ENCODE peak calls at places on chromosome 1, in four cellular contexts. H is upper lobe of right lung, W is esophagus squamous epithelium, G is K562. Z is an unnamed sample. For H3K36me3, the result is how much of the 10 kb centered on the place peaks cover.

GRCh38 chr1:156898151-156898550 is 4.6 kb downstream of the PEAR1 start:
- DNase-seq in H (no peak), G (no peak), W (no peak), Z (no peak)

GRCh38 chr1:67540733-67541125 is 110.5 kb upstream of the SERBP1 start:
- DNase-seq in H (no peak), G (no peak), W (no peak), Z (no peak)

GRCh38 chr1:214445846-214446614 is 105.4 kb downstream of the PTPN14 start:
- DNase-seq in W (no peak), H (no peak), G (no peak), Z (peak)

GRCh38 chr1:9852410-9853301 is 28.9 kb upstream of the CLSTN1 start:
- DNase-seq in H (no peak), W (no peak), G (no peak), Z (no peak)

GRCh38 chr1:199546323-199546722 is 481.2 kb upstream of the NR5A2 start:
- DNase-seq in G (no peak), W (no peak), H (no peak), Z (no peak)

GRCh38 chr1:159957824-159958268 is 3.8 kb upstream of the SLAMF9 start:
- DNase-seq in G (peak), W (no peak), H (no peak), Z (no peak)

GRCh38 chr1:230977781-230978490 is 725 bp downstream of the TTC13 start:
- DNase-seq in G (peak), H (peak), W (no peak), Z (peak)

GRCh38 chr1:159860456-159860855 is 2.0 kb downstream of the VSIG8 start:
- DNase-seq in G (no peak), H (no peak), W (no peak), Z (no peak)

GRCh38 chr1:207420109-207420508 is 34.0 kb upstream of the CR2 start:
- DNase-seq in H (no peak), W (no peak), G (no peak), Z (no peak)

GRCh38 chr1:76240321-76240720 is 165.8 kb downstream of the ST6GALNAC3 start:
- DNase-seq in H (no peak), W (no peak), G (no peak), Z (no peak)

GRCh38 chr1:2530501-2531361 is 668 bp upstream of the HES5 start:
- DNase-seq in W (no peak), G (no peak), H (no peak), Z (no peak)

GRCh38 chr1:212959266-212960220 is 9.2 kb downstream of the VASH2 start:
- DNase-seq in H (no peak), G (no peak), W (no peak), Z (no peak)

GRCh38 chr1:243939167-243939848 is 89.3 kb upstream of the AKT3 start:
- DNase-seq in G (peak), H (no peak), W (no peak), Z (no peak)

GRCh38 chr1:109785446-109786106 is 21.9 kb upstream of the EPS8L3 start:
- DNase-seq in H (peak), G (no peak), W (no peak), Z (no peak)

GRCh38 chr1:91499904-91500755 is 521 bp upstream of the CDC7 start:
- DNase-seq in H (no peak), G (peak), W (no peak), Z (no peak)

GRCh38 chr1:216742625-216743024 is 19.4 kb upstream of the ESRRG start:
- DNase-seq in W (no peak), H (no peak), G (no peak), Z (peak)

GRCh38 chr1:68796888-68797287 is 300.0 kb upstream of the DEPDC1 start:
- DNase-seq in G (no peak), H (no peak), W (no peak), Z (no peak)

GRCh38 chr1:34083974-34084373 is 81.1 kb downstream of the CSMD2 start:
- DNase-seq in G (no peak), H (no peak), W (no peak), Z (no peak)

GRCh38 chr1:201383647-201384405 is 6.3 kb upstream of the TNNT2 start:
- DNase-seq in H (no peak), W (no peak), G (no peak), Z (no peak)

GRCh38 chr1:209853677-209854076 is 25.9 kb downstream of the UTP25 start:
- DNase-seq in W (no peak), H (no peak), G (no peak), Z (no peak)

GRCh38 chr1:51517361-51518032 is 1.6 kb downstream of the EPS15 start:
- DNase-seq in W (no peak), G (peak), H (no peak), Z (peak)

GRCh38 chr1:92874987-92875386 is 43.1 kb downstream of the RPL5 start:
- DNase-seq in H (no peak), W (no peak), G (no peak), Z (no peak)

GRCh38 chr1:31798433-31799195 is 17.2 kb downstream of the SPOCD1 start:
- DNase-seq in H (peak), W (no peak), G (no peak), Z (no peak)

GRCh38 chr1:52665173-52666020 is 32.4 kb downstream of the SHISAL2A start:
- DNase-seq in G (no peak), H (no peak), W (no peak), Z (no peak)

GRCh38 chr1:14996133-14997050 is 157.2 kb upstream of the TMEM51 start:
- DNase-seq in H (no peak), W (no peak), G (peak), Z (no peak)

GRCh38 chr1:184160236-184160635 is 108.7 kb downstream of the TSEN15 start:
- DNase-seq in H (no peak), G (no peak), W (no peak), Z (no peak)

GRCh38 chr1:205741681-205742080 is 8.3 kb downstream of the NUCKS1 start:
- DNase-seq in W (no peak), H (no peak), G (no peak), Z (no peak)

GRCh38 chr1:84785231-84785630 is 95.0 kb upstream of the SSX2IP start:
- DNase-seq in W (no peak), H (no peak), G (no peak), Z (no peak)

GRCh38 chr1:35573198-35573775 is at the start of gene TFAP2E:
- DNase-seq in G (no peak), H (peak), W (no peak), Z (no peak)

GRCh38 chr1:73034255-73034654 is 751.9 kb upstream of the NEGR1 start:
- DNase-seq in G (no peak), W (no peak), H (no peak), Z (no peak)

GRCh38 chr1:38724160-38725131 is 135.1 kb downstream of the RRAGC start:
- DNase-seq in H (no peak), W (no peak), G (peak), Z (no peak)

GRCh38 chr1:218673170-218673569 is 328.0 kb downstream of the TGFB2 start:
- DNase-seq in W (no peak), H (no peak), G (no peak), Z (no peak)

GRCh38 chr1:228765543-228765942 is 30.3 kb downstream of the RHOU start:
- DNase-seq in G (no peak), W (no peak), H (no peak), Z (no peak)

GRCh38 chr1:32431736-32432400 is 33.0 kb upstream of the ZBTB8B start:
- DNase-seq in H (no peak), W (no peak), G (no peak), Z (peak)

GRCh38 chr1:235642021-235642942 is 7.3 kb downstream of the GNG4 start:
- DNase-seq in W (no peak), H (no peak), G (peak), Z (no peak)

GRCh38 chr1:90262791-90263190 is 267.9 kb downstream of the ZNF326 start:
- DNase-seq in G (no peak), W (no peak), H (no peak), Z (no peak)

DNA sequence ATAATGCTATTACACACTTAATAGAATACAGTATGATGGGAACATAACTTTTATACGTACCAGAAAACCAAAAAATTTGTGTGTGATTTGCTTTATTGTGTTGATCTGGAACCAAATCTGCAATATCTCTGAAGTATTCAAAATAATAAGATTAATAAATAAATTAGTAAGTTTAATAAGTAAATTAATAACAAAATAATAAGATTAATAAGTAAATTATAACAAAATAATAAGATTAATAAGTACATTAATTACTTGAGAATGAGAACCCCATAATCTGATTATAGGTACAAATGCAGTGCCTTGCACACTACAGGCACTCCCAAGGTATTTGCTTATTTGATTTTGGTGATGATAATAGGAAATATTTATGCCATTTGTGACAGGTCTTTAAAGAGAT is 267.4 kb downstream of the ZNF326 start:
- DNase-seq in W (no peak), H (no peak), G (no peak), Z (no peak)
- H3K36me3 ChIP-seq in W (under half), H (under half), G (under half), Z (under half)

DNA sequence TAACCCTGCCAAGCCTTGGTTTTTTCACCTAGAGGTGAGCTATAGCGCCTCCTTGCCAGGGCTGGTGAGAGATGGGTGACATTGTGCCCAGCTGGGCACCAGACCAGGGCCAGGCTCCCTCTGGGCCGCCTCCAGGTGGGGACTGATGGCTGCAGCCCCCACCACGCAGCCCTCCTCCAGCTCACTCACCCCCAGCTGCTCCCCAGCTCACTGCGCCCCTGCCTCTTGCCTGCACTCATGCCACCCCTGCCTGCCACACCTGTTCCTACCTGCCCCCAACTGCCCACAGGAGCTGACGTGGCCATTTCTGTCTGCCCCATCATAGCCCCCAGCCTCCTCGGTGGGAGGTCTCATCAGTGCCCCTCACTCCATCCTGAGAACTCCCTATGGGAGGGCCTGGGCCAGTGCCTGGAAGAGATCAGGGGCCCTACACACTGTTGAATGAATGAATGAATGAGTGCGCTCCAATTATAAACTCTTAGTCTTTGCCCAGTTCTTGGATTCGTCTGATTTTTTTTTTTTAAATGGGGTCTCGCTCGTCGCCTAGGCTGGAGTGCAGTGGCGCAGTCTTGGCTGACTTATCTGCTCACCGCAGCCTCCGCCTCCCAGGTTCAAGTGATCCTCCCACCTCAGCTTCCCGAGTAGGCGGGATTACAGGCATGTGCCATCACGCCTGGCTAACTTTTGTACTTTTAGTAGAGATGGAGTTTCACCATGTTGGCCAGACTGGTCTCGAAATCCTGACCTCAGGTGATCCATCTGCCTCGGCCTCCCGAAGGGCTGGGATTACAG is 26.4 kb upstream of the VPS13D start:
- DNase-seq in G (peak), W (no peak), H (no peak), Z (no peak)
- H3K36me3 ChIP-seq in G (half or more), W (under half), H (under half), Z (under half)

GRCh38 chr1:165632152-165632469 is 1.1 kb downstream of the MGST3 start:
- DNase-seq in G (no peak), H (no peak), W (no peak), Z (no peak)
- H3K36me3 ChIP-seq in G (under half), H (under half), W (under half), Z (under half)

DNA sequence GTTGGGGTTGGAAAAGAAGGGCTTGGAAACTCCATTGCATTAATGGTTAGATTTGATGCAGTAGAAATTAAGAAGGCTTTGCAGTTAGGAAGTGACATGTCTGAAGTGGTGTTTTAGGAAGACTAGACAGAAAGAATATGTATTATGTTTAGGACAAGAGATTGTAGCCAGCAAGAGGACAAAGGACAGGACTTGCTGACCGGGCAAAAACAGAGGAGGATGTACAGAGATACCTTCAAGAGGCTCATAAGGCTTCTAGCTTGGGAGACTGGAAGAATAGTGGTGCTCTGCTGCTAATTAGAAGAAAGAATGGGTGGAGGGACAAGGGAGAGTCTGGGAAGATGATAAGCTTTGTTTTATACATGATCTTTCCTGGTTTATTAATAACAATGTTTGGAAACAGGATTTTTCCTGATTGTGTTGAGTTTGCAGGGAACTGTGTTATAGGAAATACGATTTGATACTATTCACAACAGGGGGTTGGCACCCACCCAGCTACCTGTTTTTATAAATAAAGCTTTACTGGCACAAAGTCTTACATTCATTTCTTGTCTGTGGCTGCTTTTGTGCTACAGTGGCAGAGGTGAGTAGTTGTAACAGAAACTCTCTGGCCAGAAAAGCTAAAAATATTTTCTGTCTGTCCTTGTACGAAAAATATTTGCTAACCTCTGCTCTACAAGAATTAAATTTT is 37.1 kb upstream of the TMCO2 start:
- DNase-seq in H (no peak), G (no peak), W (no peak), Z (no peak)
- H3K36me3 ChIP-seq in H (half or more), G (half or more), W (under half), Z (under half)

DNA sequence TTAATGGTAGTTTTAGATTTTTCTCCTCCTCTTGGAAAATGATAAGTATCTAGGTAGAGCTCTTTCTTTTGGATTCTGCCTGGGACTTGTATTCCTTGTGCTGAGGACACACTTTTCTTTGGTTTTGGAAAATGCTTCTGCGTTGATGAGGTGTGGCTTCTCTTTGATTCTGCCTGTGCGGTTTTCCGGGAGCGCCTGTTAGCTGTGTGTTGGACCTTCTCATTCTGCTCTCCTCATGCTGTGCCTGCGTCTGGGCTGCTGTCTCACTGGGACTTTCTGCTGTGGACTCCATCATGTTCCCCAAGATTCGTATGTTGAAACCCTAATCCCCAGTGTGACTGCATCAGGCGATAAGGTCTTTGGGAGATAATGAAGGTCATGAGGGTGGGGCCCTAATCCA is 21.0 kb downstream of the C1orf174 start:
- DNase-seq in W (no peak), G (peak), H (no peak), Z (no peak)
- H3K36me3 ChIP-seq in W (under half), G (under half), H (under half), Z (under half)

DNA sequence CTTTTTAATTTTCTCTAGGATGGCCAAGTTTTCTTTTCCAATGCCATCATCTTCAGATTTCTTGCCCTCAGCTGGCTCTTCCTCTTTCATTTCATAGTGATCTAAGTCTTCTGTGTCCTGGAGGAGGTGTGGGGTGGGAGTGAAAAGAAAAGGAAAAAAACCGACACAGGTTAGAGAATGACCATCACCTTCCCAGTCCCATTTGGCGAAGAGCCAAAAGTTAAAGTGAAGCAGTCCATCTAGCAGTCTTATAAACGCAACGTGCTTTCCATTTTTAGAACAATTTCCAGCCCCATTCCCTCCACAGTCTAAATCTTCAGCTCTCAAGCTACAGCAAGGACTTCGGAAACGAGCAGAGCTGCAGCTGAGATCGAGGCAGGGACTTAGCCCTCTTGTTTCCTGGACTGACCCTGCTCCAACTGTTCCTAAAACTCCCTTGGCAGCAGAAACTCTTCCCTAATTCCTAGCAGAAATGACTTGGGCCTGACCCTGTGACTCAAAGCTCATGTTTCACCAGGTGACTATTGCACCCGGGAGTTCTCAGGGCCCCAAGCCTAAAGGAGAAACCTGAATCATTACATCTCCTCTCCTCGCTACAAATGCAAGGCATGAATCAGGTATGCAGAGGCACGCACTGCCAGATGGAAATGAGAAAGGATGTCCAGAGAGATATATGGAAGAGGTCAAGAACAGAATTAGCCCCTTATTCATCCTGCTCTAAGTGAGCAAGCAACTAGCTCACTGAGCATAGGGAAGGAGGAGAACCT is 5.2 kb downstream of the UBE2Q1 start:
- DNase-seq in W (no peak), H (no peak), G (no peak), Z (no peak)
- H3K36me3 ChIP-seq in W (half or more), H (half or more), G (half or more), Z (half or more)

DNA sequence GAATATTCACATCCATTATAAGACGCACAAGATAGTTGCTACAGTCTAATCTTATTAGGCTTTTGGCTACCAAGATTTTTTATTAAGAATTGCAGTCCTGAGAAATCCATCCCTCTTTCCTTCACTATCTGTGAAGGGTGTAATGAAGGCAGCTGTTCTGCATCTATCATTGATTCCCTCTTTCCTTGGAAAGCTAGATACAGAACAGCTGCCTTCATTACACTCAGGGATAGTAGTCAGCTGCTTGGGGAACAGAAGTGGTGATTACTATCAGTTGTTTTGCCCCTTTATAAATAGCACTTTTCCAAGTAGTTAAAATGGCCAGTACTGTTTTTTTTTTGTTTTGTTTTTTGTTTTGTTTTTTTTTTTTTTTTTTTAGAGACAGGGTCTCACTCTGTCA is 70.2 kb downstream of the IARS2 start:
- DNase-seq in H (no peak), W (no peak), G (no peak), Z (no peak)
- H3K36me3 ChIP-seq in H (half or more), W (under half), G (half or more), Z (half or more)

GRCh38 chr1:23051510-23051909 is 32.2 kb downstream of the KDM1A start:
- DNase-seq in W (no peak), G (no peak), H (no peak), Z (no peak)

GRCh38 chr1:23062271-23062670 is 43.0 kb downstream of the KDM1A start:
- DNase-seq in H (no peak), W (no peak), G (no peak), Z (no peak)

GRCh38 chr1:23057301-23057700 is 38.0 kb downstream of the KDM1A start:
- DNase-seq in G (no peak), W (no peak), H (no peak), Z (no peak)
- H3K36me3 ChIP-seq in G (half or more), W (under half), H (half or more), Z (half or more)